ENCODE peak calls at places on chromosomes 4 and X, in nine cellular contexts. N, Y, X, K, V, J, S, R and F are unnamed samples.

GRCh38 chrX:65697915-65698796 is 30.7 kb downstream of the MSN start:
- DNase-seq in V (no peak), Y (no peak), S (no peak), R (peak), J (peak), N (peak), K (no peak), X (peak), F (peak)

GRCh38 chrX:11758400-11759171 is 549 bp downstream of the MSL3 start:
- DNase-seq in K (peak), X (peak), N (peak), S (peak), J (peak), V (peak), R (peak), Y (peak), F (peak)

GRCh38 chr4:8353912-8354453 is 84.4 kb downstream of the HTRA3 start:
- DNase-seq in V (no peak), S (no peak), R (no peak), K (no peak), Y (no peak), J (no peak), X (no peak), N (no peak), F (no peak)

GRCh38 chr4:176794151-176794550 is 1.4 kb upstream of the VEGFC start:
- DNase-seq in V (no peak), S (no peak), X (no peak), Y (no peak), K (no peak), J (no peak), N (no peak), R (no peak), F (no peak)

GRCh38 chrX:30910124-30910860 is 21.2 kb upstream of the TAB3 start:
- DNase-seq in X (no peak), J (no peak), Y (no peak), N (no peak), S (no peak), K (no peak), V (no peak), R (no peak), F (no peak)

GRCh38 chr4:107719211-107719926 is 665 bp downstream of the PAPSS1 start:
- DNase-seq in R (no peak), X (no peak), V (no peak), Y (no peak), S (peak), K (no peak), N (no peak), J (no peak), F (no peak)

GRCh38 chr4:109294468-109295020 is 7.9 kb downstream of the COL25A1 start:
- DNase-seq in Y (no peak), V (no peak), N (no peak), J (no peak), K (no peak), S (no peak), R (no peak), X (no peak), F (no peak)

GRCh38 chrX:31213941-31214340 is 142.1 kb upstream of the FTHL17 start:
- DNase-seq in R (no peak), N (no peak), S (peak), Y (peak), X (peak), J (no peak), K (no peak), V (no peak), F (no peak)

GRCh38 chr4:98421106-98421505 is 159.9 kb downstream of the RAP1GDS1 start:
- DNase-seq in Y (no peak), J (no peak), S (no peak), N (no peak), R (no peak), K (no peak), V (no peak), X (no peak), F (no peak)

GRCh38 chr4:30553721-30554120 is 166.4 kb upstream of the PCDH7 start:
- DNase-seq in Y (no peak), N (no peak), J (no peak), V (no peak), S (no peak), K (no peak), R (no peak), X (no peak), F (no peak)